ENCODE peak calls at places on chromosome 22, in nine cellular contexts. One of them, this sample, is unnamed.

GRCh38 chr22:41075946-41076345 is 16.4 kb upstream of the EP300 start:
- DNase-seq in stomach: no peak
- DNase-seq in breast epithelium: no peak
- DNase-seq in GM23338: no peak
- DNase-seq in GM12878: no peak
- DNase-seq in H1: no peak
- DNase-seq in K562: no peak
- DNase-seq in HCT116: no peak
- DNase-seq in endothelial cell of umbilical vein: no peak
- DNase-seq in this sample: no peak

GRCh38 chr22:43925433-43926348 is 2.1 kb downstream of the PNPLA3 start:
- DNase-seq in stomach: no peak
- DNase-seq in breast epithelium: peak; percentile 60
- DNase-seq in GM23338: peak; percentile 35
- DNase-seq in GM12878: no peak
- DNase-seq in H1: peak; percentile 60
- DNase-seq in K562: no peak
- DNase-seq in HCT116: no peak
- DNase-seq in endothelial cell of umbilical vein: no peak
- DNase-seq in this sample: no peak

GRCh38 chr22:22694106-22694505 is 49.7 kb downstream of the GGTLC2 start:
- DNase-seq in stomach: peak; percentile 10
- DNase-seq in breast epithelium: no peak
- DNase-seq in GM23338: no peak
- DNase-seq in GM12878: no peak
- DNase-seq in H1: no peak
- DNase-seq in K562: no peak
- DNase-seq in HCT116: no peak
- DNase-seq in endothelial cell of umbilical vein: no peak
- DNase-seq in this sample: no peak

GRCh38 chr22:24703101-24703500 is 71.4 kb downstream of the PIWIL3 start:
- DNase-seq in stomach: peak; percentile 40
- DNase-seq in breast epithelium: no peak
- DNase-seq in GM23338: no peak
- DNase-seq in GM12878: no peak
- DNase-seq in H1: peak; percentile 38
- DNase-seq in K562: peak; percentile 27
- DNase-seq in HCT116: no peak
- DNase-seq in endothelial cell of umbilical vein: no peak
- DNase-seq in this sample: no peak

GRCh38 chr22:23532756-23533155 is 47.3 kb downstream of the IGLL1 start:
- DNase-seq in stomach: no peak
- DNase-seq in breast epithelium: no peak
- DNase-seq in GM23338: no peak
- DNase-seq in GM12878: no peak
- DNase-seq in H1: no peak
- DNase-seq in K562: no peak
- DNase-seq in HCT116: no peak
- DNase-seq in endothelial cell of umbilical vein: no peak
- DNase-seq in this sample: no peak

GRCh38 chr22:49997932-49998717 is 14.4 kb downstream of the IL17REL start:
- DNase-seq in stomach: no peak
- DNase-seq in breast epithelium: no peak
- DNase-seq in GM23338: no peak
- DNase-seq in GM12878: no peak
- DNase-seq in H1: no peak
- DNase-seq in K562: no peak
- DNase-seq in HCT116: no peak
- DNase-seq in endothelial cell of umbilical vein: no peak
- DNase-seq in this sample: peak; percentile 64

GRCh38 chr22:26590525-26590858 is 560 bp upstream of the TPST2 start:
- DNase-seq in stomach: no peak
- DNase-seq in breast epithelium: no peak
- DNase-seq in GM23338: no peak
- DNase-seq in GM12878: no peak
- DNase-seq in H1: no peak
- DNase-seq in K562: no peak
- DNase-seq in HCT116: no peak
- DNase-seq in endothelial cell of umbilical vein: no peak
- DNase-seq in this sample: no peak

GRCh38 chr22:39518996-39519680 is 1.2 kb upstream of the ATF4 start:
- DNase-seq in stomach: no peak
- DNase-seq in breast epithelium: no peak
- DNase-seq in GM23338: no peak
- DNase-seq in GM12878: no peak
- DNase-seq in H1: no peak
- DNase-seq in K562: no peak
- DNase-seq in HCT116: no peak
- DNase-seq in endothelial cell of umbilical vein: no peak
- DNase-seq in this sample: no peak

GRCh38 chr22:50139843-50140415 is 30.6 kb upstream of the PANX2 start:
- DNase-seq in stomach: no peak
- DNase-seq in breast epithelium: no peak
- DNase-seq in GM23338: no peak
- DNase-seq in GM12878: no peak
- DNase-seq in H1: no peak
- DNase-seq in K562: no peak
- DNase-seq in HCT116: no peak
- DNase-seq in endothelial cell of umbilical vein: no peak
- DNase-seq in this sample: no peak

GRCh38 chr22:38657248-38657909 is 941 bp downstream of the CBY1 start:
- DNase-seq in stomach: no peak
- DNase-seq in breast epithelium: no peak
- DNase-seq in GM23338: peak; percentile 72
- DNase-seq in GM12878: no peak
- DNase-seq in H1: peak; percentile 49
- DNase-seq in K562: no peak
- DNase-seq in HCT116: no peak
- DNase-seq in endothelial cell of umbilical vein: no peak
- DNase-seq in this sample: no peak

GRCh38 chr22:49392247-49392646 is 435.4 kb downstream of the BRD1 start:
- DNase-seq in stomach: no peak
- DNase-seq in breast epithelium: no peak
- DNase-seq in GM23338: no peak
- DNase-seq in GM12878: no peak
- DNase-seq in H1: no peak
- DNase-seq in K562: no peak
- DNase-seq in HCT116: no peak
- DNase-seq in endothelial cell of umbilical vein: no peak
- DNase-seq in this sample: no peak

GRCh38 chr22:31526275-31526674 is 29.9 kb downstream of the SFI1 start:
- DNase-seq in stomach: no peak
- DNase-seq in breast epithelium: no peak
- DNase-seq in GM23338: no peak
- DNase-seq in GM12878: no peak
- DNase-seq in H1: no peak
- DNase-seq in K562: no peak
- DNase-seq in HCT116: no peak
- DNase-seq in endothelial cell of umbilical vein: no peak
- DNase-seq in this sample: no peak

GRCh38 chr22:48096846-48097665 is 1334.6 kb downstream of the TBC1D22A start:
- DNase-seq in stomach: no peak
- DNase-seq in breast epithelium: no peak
- DNase-seq in GM23338: no peak
- DNase-seq in GM12878: no peak
- DNase-seq in H1: no peak
- DNase-seq in K562: no peak
- DNase-seq in HCT116: no peak
- DNase-seq in endothelial cell of umbilical vein: no peak
- DNase-seq in this sample: no peak
- H3K4me3 ChIP-seq in stomach: no peak overlapping the region
- H3K4me3 ChIP-seq in breast epithelium: no peak overlapping the region
- H3K4me3 ChIP-seq in GM23338: no peak overlapping the region
- H3K4me3 ChIP-seq in GM12878: peak overlapping the region; percentile 4
- H3K4me3 ChIP-seq in H1: no peak overlapping the region
- H3K4me3 ChIP-seq in K562: no peak overlapping the region
- H3K4me3 ChIP-seq in HCT116: no peak overlapping the region
- H3K4me3 ChIP-seq in endothelial cell of umbilical vein: no peak overlapping the region
- H3K4me3 ChIP-seq in this sample: no peak overlapping the region

DNA sequence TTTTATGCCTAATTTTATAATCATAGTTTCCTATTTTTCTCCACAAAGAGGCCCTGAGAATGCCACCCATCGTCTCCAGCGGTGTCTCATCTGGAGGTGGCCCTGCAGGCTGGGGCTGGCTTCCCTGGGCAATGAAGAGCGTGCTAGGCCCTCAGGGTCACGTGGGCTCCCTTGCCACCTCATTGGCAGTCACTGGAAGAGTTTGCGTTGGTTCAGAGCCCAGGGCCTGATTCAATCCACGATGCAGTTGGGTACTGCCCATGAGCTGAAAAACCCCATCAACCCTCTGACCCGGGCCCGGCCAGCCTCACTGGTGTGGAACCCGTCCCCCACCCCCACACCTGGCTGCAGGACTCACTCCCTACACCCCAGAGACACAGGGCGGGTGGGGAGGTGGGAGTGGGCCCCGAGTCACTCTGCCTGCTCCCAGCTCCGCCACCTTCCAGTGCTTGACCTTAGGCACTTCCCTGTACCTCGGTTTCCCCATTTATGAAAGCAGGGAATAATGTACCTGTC is 43.4 kb upstream of the A4GALT start:
- DNase-seq in stomach: no peak
- DNase-seq in breast epithelium: no peak
- DNase-seq in GM23338: no peak
- DNase-seq in GM12878: no peak
- DNase-seq in H1: no peak
- DNase-seq in K562: peak; percentile 2
- DNase-seq in HCT116: no peak
- DNase-seq in endothelial cell of umbilical vein: no peak
- DNase-seq in this sample: no peak
- TF ChIP-seq POLR2AphosphoS5 in stomach: no peak
- TF ChIP-seq POLR2AphosphoS5 in breast epithelium: no peak
- TF ChIP-seq POLR2AphosphoS5 in GM23338: no peak
- TF ChIP-seq POLR2AphosphoS5 in GM12878: no peak
- TF ChIP-seq POLR2AphosphoS5 in H1: no peak
- TF ChIP-seq POLR2AphosphoS5 in K562: no peak
- TF ChIP-seq POLR2AphosphoS5 in HCT116: no peak
- TF ChIP-seq POLR2AphosphoS5 in endothelial cell of umbilical vein: no peak
- TF ChIP-seq POLR2AphosphoS5 in this sample: no peak

DNA sequence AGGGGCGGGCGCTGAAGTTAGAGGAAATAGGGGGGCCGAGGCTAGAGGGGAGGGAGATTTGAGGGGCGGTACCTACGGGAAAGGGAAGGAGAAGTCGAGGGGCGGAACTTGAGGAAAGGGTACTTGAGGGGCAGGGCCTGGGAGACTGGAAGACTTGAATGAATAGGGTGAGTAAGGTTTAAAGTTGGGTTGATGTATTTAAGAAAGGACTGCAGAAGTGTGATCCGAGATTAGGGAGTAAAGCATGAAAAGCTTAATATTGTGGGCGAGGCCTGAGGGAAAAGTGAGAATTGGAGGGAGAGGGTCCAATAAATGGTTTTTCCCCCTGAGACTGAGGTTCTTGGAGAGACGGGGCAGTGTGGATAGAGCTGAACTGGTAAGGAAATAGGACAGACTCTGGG is 723 bp downstream of the HSCB start:
- DNase-seq in stomach: no peak
- DNase-seq in breast epithelium: no peak
- DNase-seq in GM23338: no peak
- DNase-seq in GM12878: no peak
- DNase-seq in H1: no peak
- DNase-seq in K562: no peak
- DNase-seq in HCT116: no peak
- DNase-seq in endothelial cell of umbilical vein: no peak
- DNase-seq in this sample: no peak
- H3K4me3 ChIP-seq in stomach: peak overlapping the region; percentile 96
- H3K4me3 ChIP-seq in breast epithelium: peak overlapping the region; percentile 96
- H3K4me3 ChIP-seq in GM23338: peak overlapping the region; percentile 68
- H3K4me3 ChIP-seq in GM12878: peak overlapping the region; percentile 69
- H3K4me3 ChIP-seq in H1: peak overlapping the region; percentile 92
- H3K4me3 ChIP-seq in K562: peak overlapping the region; percentile 92
- H3K4me3 ChIP-seq in HCT116: peak overlapping the region; percentile 78
- H3K4me3 ChIP-seq in endothelial cell of umbilical vein: peak overlapping the region; percentile 74
- H3K4me3 ChIP-seq in this sample: peak overlapping the region; percentile 99

DNA sequence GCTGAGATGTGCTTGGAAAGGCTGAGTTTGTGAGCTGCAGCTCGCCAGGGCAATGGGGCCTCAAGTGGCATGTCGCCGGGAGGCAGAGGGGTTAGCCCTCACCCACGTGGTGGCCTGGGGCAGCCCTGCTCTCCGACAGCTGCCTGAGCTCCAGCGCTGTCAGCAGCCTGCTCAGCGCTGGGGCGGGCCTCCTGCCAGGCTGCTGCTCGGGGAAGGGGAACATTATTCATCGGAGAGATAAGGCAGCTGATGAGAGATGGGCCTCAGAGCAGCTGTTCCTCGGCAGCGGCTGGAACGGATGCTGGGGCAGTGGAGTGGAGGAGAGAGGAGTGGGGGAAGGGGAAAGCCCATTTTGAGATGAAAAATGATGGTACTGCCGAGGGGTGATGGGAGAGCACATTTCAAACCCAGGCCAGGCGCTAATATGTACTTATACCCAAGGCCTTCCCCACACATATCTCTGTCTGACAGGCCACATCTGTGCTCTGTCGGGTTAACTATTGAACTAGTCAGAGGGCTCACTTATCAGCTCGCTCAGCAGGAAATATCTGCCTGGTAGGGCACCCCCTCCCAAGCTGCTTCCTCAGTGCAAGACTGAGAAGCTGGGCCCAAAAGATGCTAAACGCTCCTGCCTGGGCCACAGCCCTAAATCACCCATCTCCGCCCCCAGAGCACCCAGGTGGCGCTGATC is 79.5 kb downstream of the TIMP3 start:
- DNase-seq in stomach: peak; percentile 26
- DNase-seq in breast epithelium: no peak
- DNase-seq in GM23338: no peak
- DNase-seq in GM12878: no peak
- DNase-seq in H1: no peak
- DNase-seq in K562: peak; percentile 79
- DNase-seq in HCT116: no peak
- DNase-seq in endothelial cell of umbilical vein: peak; percentile 4
- DNase-seq in this sample: no peak
- TF ChIP-seq POLR2AphosphoS5 in stomach: no peak
- TF ChIP-seq POLR2AphosphoS5 in breast epithelium: no peak
- TF ChIP-seq POLR2AphosphoS5 in GM23338: no peak
- TF ChIP-seq POLR2AphosphoS5 in GM12878: no peak
- TF ChIP-seq POLR2AphosphoS5 in H1: no peak
- TF ChIP-seq POLR2AphosphoS5 in K562: peak; percentile 83
- TF ChIP-seq POLR2AphosphoS5 in HCT116: no peak
- TF ChIP-seq POLR2AphosphoS5 in endothelial cell of umbilical vein: no peak
- TF ChIP-seq POLR2AphosphoS5 in this sample: no peak

DNA sequence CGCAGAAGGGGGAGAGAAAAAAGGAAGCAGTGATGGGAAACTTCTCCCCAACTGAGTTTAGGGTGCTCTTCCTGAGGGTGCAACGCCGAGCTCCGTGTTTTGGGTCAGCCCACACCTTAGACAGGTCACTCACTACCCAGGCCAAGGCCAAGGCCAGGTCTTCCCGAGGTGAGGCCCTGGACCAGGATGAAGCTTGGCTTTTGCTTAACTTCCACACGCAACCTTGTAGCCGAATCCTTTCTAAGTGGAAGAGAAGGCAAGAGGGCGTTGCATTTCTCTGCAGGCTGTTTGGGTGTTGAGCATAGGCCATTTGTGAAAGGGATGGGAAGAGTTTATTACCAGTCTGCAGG is 1.4 kb downstream of the KREMEN1 start:
- DNase-seq in stomach: no peak
- DNase-seq in breast epithelium: no peak
- DNase-seq in GM23338: peak; percentile 38
- DNase-seq in GM12878: no peak
- DNase-seq in H1: no peak
- DNase-seq in K562: no peak
- DNase-seq in HCT116: no peak
- DNase-seq in endothelial cell of umbilical vein: no peak
- DNase-seq in this sample: no peak
- H3K4me3 ChIP-seq in stomach: peak overlapping the region; percentile 83
- H3K4me3 ChIP-seq in breast epithelium: peak overlapping the region; percentile 98
- H3K4me3 ChIP-seq in GM23338: peak overlapping the region; percentile 78
- H3K4me3 ChIP-seq in GM12878: no peak overlapping the region
- H3K4me3 ChIP-seq in H1: peak overlapping the region; percentile 46
- H3K4me3 ChIP-seq in K562: no peak overlapping the region
- H3K4me3 ChIP-seq in HCT116: peak overlapping the region; percentile 68
- H3K4me3 ChIP-seq in endothelial cell of umbilical vein: no peak overlapping the region
- H3K4me3 ChIP-seq in this sample: peak overlapping the region; percentile 79

This sample was measured in vagina.